ENCODE peak calls at places on chromosomes 16 and 17, in seven cellular contexts. W is BJ; X is Caco-2; T is effector memory CD4-positive, alpha-beta T cell; U is esophagus squamous epithelium; D is astrocyte of the cerebellum; V is BE2C. O is an unnamed sample.
A peak's percentile ranks its signal among the peaks of the same experiment; 100 is the strongest.

GRCh38 chr16:80631581-80631980 is 90.8 kb downstream of the DYNLRB2 start:
- DNase-seq in W (no peak), X (no peak), T (no peak), U (no peak), D (no peak), V (no peak), O (no peak)

GRCh38 chr17:67531291-67531690 is 154.2 kb downstream of the PITPNC1 start:
- DNase-seq in W (no peak), X (no peak), T (no peak), U (no peak), D (no peak), V (peak; percentile 34), O (no peak)

GRCh38 chr16:72172105-72173034 is at the start of gene PMFBP1:
- DNase-seq in W (peak; percentile 26), X (peak; percentile 17), T (no peak), U (peak; percentile 11), D (peak; percentile 37), V (no peak), O (peak; percentile 64)

GRCh38 chr17:4968166-4968915 is 724 bp upstream of the SPAG7 start:
- DNase-seq in W (no peak), X (peak; percentile 22), T (no peak), U (no peak), D (no peak), V (peak; percentile 43), O (no peak)

GRCh38 chr17:3603119-3603869 is 5.9 kb downstream of the TRPV1 start:
- DNase-seq in W (peak; percentile 62), X (no peak), T (no peak), U (no peak), D (no peak), V (no peak), O (peak; percentile 39)

GRCh38 chr16:997440-998051 is 16.0 kb downstream of the SOX8 start:
- DNase-seq in W (peak; percentile 9), X (peak; percentile 46), T (peak; percentile 38), U (no peak), D (no peak), V (no peak), O (peak; percentile 25)

GRCh38 chr17:34386925-34387550 is 24.0 kb upstream of the CCL1 start:
- DNase-seq in W (no peak), X (no peak), T (no peak), U (no peak), D (no peak), V (no peak), O (no peak)

GRCh38 chr16:83992624-83993023 is 24.6 kb downstream of the NECAB2 start:
- DNase-seq in W (peak; percentile 4), X (no peak), T (no peak), U (no peak), D (peak; percentile 71), V (no peak), O (peak; percentile 7)

GRCh38 chr17:63452979-63453551 is 7.0 kb upstream of the CYB561 start:
- DNase-seq in W (no peak), X (no peak), T (no peak), U (no peak), D (no peak), V (peak; percentile 27), O (no peak)

GRCh38 chr17:10772425-10773380 is 31.2 kb downstream of the TMEM238L start:
- DNase-seq in W (no peak), X (peak; percentile 32), T (no peak), U (no peak), D (no peak), V (peak; percentile 18), O (no peak)

GRCh38 chr16:67120025-67120424 is 10.3 kb downstream of the PHAF1 start:
- DNase-seq in W (no peak), X (no peak), T (no peak), U (no peak), D (no peak), V (no peak), O (no peak)

GRCh38 chr16:49510676-49511305 is 137.2 kb downstream of the C16orf78 start:
- DNase-seq in W (no peak), X (no peak), T (no peak), U (no peak), D (no peak), V (no peak), O (no peak)

GRCh38 chr16:81018496-81018895 is 11.5 kb downstream of the CENPN start:
- DNase-seq in W (no peak), X (no peak), T (no peak), U (no peak), D (no peak), V (no peak), O (no peak)

GRCh38 chr16:28063611-28064061 is at the start of gene GSG1L:
- DNase-seq in W (no peak), X (peak; percentile 11), T (no peak), U (no peak), D (no peak), V (no peak), O (no peak)

GRCh38 chr17:77407321-77408277 is 266.8 kb downstream of the SEC14L1 start:
- DNase-seq in W (no peak), X (no peak), T (no peak), U (no peak), D (no peak), V (no peak), O (no peak)

GRCh38 chr17:81002409-81003361 is 11.0 kb downstream of the CHMP6 start:
- DNase-seq in W (no peak), X (no peak), T (no peak), U (no peak), D (no peak), V (peak; percentile 72), O (no peak)

GRCh38 chr16:11149011-11149616 is 106.9 kb downstream of the SOCS1 start:
- DNase-seq in W (no peak), X (peak; percentile 38), T (no peak), U (no peak), D (no peak), V (no peak), O (no peak)

GRCh38 chr17:81837641-81838040 is 2.8 kb upstream of the PPP1R27 start:
- DNase-seq in W (peak; percentile 69), X (no peak), T (no peak), U (no peak), D (no peak), V (no peak), O (no peak)

GRCh38 chr17:42387663-42388380 is 420 bp downstream of the STAT3 start:
- DNase-seq in W (no peak), X (peak; percentile 39), T (peak; percentile 9), U (no peak), D (no peak), V (peak; percentile 38), O (no peak)

GRCh38 chr16:86505899-86506864 is 4.1 kb upstream of the FOXF1 start:
- DNase-seq in W (no peak), X (no peak), T (no peak), U (no peak), D (no peak), V (no peak), O (no peak)

GRCh38 chr16:86504315-86505184 is 5.8 kb upstream of the FOXF1 start:
- DNase-seq in W (no peak), X (no peak), T (no peak), U (no peak), D (no peak), V (no peak), O (no peak)

GRCh38 chr16:86507173-86508027 is 2.9 kb upstream of the FOXF1 start:
- DNase-seq in W (no peak), X (no peak), T (no peak), U (no peak), D (no peak), V (no peak), O (no peak)

GRCh38 chr16:86503830-86504229 is 6.5 kb upstream of the FOXF1 start:
- DNase-seq in W (no peak), X (no peak), T (no peak), U (no peak), D (no peak), V (no peak), O (no peak)

GRCh38 chr16:86505185-86505898 is 5.0 kb upstream of the FOXF1 start:
- DNase-seq in W (no peak), X (no peak), T (no peak), U (no peak), D (no peak), V (no peak), O (no peak)
- H3K4me3 ChIP-seq in W (peak overlapping the region; percentile 31), X (no peak overlapping the region), T (no peak overlapping the region), U (peak overlapping the region; percentile 64), D (peak overlapping the region; percentile 12), V (no peak overlapping the region), O (peak overlapping the region; percentile 9)

GRCh38 chr17:48721009-48721402 is 1.3 kb downstream of the PRAC1 start:
- DNase-seq in W (no peak), X (no peak), T (no peak), U (no peak), D (no peak), V (no peak), O (no peak)

GRCh38 chr17:48719642-48720262 is 2.6 kb downstream of the PRAC1 start:
- DNase-seq in W (no peak), X (no peak), T (no peak), U (no peak), D (no peak), V (no peak), O (no peak)

GRCh38 chr17:48718781-48719641 is 3.3 kb downstream of the PRAC1 start:
- DNase-seq in W (no peak), X (no peak), T (no peak), U (no peak), D (no peak), V (no peak), O (no peak)

GRCh38 chr17:48722201-48722907 is at the start of gene PRAC1:
- DNase-seq in W (no peak), X (no peak), T (no peak), U (no peak), D (no peak), V (no peak), O (no peak)

GRCh38 chr17:48720263-48721008 is 1.9 kb downstream of the PRAC1 start:
- DNase-seq in W (no peak), X (no peak), T (no peak), U (no peak), D (no peak), V (no peak), O (no peak)
- H3K4me3 ChIP-seq in W (peak overlapping the region; percentile 1), X (no peak overlapping the region), T (no peak overlapping the region), U (no peak overlapping the region), D (no peak overlapping the region), V (no peak overlapping the region), O (no peak overlapping the region)

DNA sequence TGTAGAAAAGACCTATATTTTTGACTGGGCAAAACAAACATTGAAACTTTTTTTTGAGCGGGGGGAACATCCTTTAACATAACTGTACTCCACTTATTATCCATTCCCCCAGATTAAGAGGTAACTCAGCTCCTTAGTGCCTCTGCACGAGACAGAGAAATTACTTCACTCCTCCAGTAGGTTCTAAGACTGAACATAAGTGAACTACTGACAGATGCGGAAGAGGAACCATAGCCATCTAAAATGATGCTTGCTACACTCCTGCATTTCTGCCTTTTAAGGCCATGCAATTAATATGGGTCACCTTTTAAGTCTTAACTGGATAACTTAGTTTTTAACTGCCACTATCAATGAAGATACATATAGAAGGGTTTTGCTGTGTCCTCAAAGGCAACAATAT is 9.5 kb downstream of the CRYBA1 start:
- DNase-seq in W (no peak), X (no peak), T (no peak), U (no peak), D (no peak), V (no peak), O (no peak)
- H3K4me3 ChIP-seq in W (no peak overlapping the region), X (no peak overlapping the region), T (no peak overlapping the region), U (no peak overlapping the region), D (no peak overlapping the region), V (no peak overlapping the region), O (no peak overlapping the region)

DNA sequence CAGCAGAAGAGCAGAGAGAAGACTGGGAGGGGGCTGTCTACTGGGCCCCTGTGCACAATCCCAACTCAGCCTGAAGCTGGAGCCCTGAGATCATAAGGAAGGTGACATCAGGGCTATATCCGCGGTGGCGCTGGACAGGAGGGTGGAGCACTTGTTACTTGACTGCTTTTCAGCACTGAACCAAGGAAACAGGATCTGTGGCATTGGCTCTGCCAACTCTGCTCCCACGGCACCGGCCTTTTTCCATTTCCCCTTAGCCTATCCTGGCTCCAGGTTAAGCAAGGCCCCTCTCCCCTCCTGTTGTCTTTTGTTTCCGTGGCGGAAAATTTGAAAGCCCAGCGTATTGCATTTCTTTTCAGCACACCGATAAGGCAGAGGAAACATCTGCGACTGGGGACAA is 125.0 kb upstream of the IRX3 start:
- DNase-seq in W (no peak), X (no peak), T (no peak), U (no peak), D (no peak), V (no peak), O (no peak)
- H3K4me3 ChIP-seq in W (no peak overlapping the region), X (no peak overlapping the region), T (no peak overlapping the region), U (no peak overlapping the region), D (no peak overlapping the region), V (no peak overlapping the region), O (no peak overlapping the region)

O was measured in skeletal muscle cell.